ENCODE peak calls at places on chromosomes 16 and 17, in nine cellular contexts. P, T, S, V, R, L, X, C and K are unnamed samples.

GRCh38 chr16:21158208-21159110 is at the start of gene LDAF1:
- DNase-seq in P (peak; percentile 83), T (peak; percentile 93), S (peak; percentile 97), V (peak; percentile 94), R (peak; percentile 89), L (peak; percentile 60), X (peak; percentile 93), C (peak; percentile 88), K (peak; percentile 92)

GRCh38 chr16:85975421-85976100 is 76.6 kb downstream of the IRF8 start:
- DNase-seq in P (no peak), T (no peak), S (no peak), V (no peak), R (no peak), L (no peak), X (no peak), C (no peak), K (no peak)

GRCh38 chr16:87965973-87966667 is 14.9 kb downstream of the BANP start:
- DNase-seq in P (peak; percentile 67), T (no peak), S (no peak), V (no peak), R (no peak), L (no peak), X (peak; percentile 38), C (no peak), K (no peak)

GRCh38 chr17:57868007-57868774 is 18.3 kb upstream of the MRPS23 start:
- DNase-seq in P (peak; percentile 91), T (peak; percentile 84), S (peak; percentile 95), V (peak; percentile 86), R (peak; percentile 79), L (no peak), X (peak; percentile 97), C (peak; percentile 79), K (no peak)

GRCh38 chr17:76353004-76353598 is 615 bp downstream of the PRPSAP1 start:
- DNase-seq in P (no peak), T (peak; percentile 63), S (no peak), V (peak; percentile 70), R (peak; percentile 35), L (no peak), X (no peak), C (peak; percentile 33), K (no peak)

GRCh38 chr17:82531431-82531881 is 11.9 kb downstream of the FOXK2 start:
- DNase-seq in P (peak; percentile 35), T (no peak), S (no peak), V (no peak), R (no peak), L (no peak), X (peak; percentile 80), C (no peak), K (no peak)

GRCh38 chr17:77795685-77796084 is 162.8 kb upstream of the TNRC6C start:
- DNase-seq in P (no peak), T (no peak), S (no peak), V (no peak), R (no peak), L (no peak), X (no peak), C (no peak), K (no peak)

GRCh38 chr17:39609416-39610025 is 1.8 kb upstream of the NEUROD2 start:
- DNase-seq in P (no peak), T (no peak), S (no peak), V (no peak), R (no peak), L (no peak), X (no peak), C (no peak), K (no peak)

GRCh38 chr17:40539711-40540411 is 25.4 kb downstream of the CCR7 start:
- DNase-seq in P (no peak), T (no peak), S (no peak), V (no peak), R (no peak), L (no peak), X (no peak), C (no peak), K (no peak)

GRCh38 chr17:50697663-50698272 is 9.9 kb downstream of the ANKRD40 start:
- DNase-seq in P (no peak), T (no peak), S (no peak), V (no peak), R (no peak), L (no peak), X (no peak), C (no peak), K (no peak)

GRCh38 chr16:88290850-88291830 is 91.6 kb upstream of the ZNF469 start:
- DNase-seq in P (no peak), T (no peak), S (no peak), V (no peak), R (no peak), L (no peak), X (no peak), C (no peak), K (no peak)

GRCh38 chr17:69637399-69638165 is 223.1 kb downstream of the MAP2K6 start:
- DNase-seq in P (no peak), T (peak; percentile 43), S (no peak), V (no peak), R (no peak), L (no peak), X (peak; percentile 85), C (no peak), K (no peak)

GRCh38 chr17:77610980-77611641 is 347.4 kb upstream of the TNRC6C start:
- DNase-seq in P (no peak), T (no peak), S (peak; percentile 76), V (no peak), R (no peak), L (no peak), X (peak; percentile 62), C (no peak), K (no peak)

DNA sequence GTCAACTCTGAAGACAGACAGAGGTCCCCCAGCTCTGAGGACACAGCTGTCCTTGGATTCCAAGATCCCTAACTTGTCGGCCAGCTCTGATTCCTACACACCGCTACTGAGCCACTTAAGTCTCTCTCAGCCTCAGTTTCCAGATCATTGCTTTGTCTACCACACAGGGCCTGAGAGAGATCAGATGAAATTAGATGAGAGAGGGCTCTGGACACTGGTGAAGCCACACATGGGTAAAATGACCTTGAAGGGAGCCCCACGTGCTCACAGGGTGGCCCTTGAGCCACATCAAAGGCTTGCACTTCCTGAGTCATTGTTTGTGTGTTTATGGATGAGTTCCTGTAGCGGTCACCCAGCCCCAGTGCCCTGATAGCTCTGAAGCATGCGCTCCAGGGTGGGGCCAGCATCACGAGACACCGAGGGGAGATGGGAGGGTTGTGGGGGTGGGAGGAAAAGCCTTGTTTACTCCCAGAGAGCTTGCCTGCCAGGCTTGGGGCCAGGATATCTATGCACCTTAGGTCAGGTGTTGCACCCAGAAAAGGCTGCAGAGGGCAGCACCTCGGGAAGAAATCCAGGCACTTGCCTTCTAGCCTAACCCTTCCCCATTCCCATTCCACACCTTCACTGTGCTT is 32.7 kb upstream of the SLC6A2 start:
- DNase-seq in P (no peak), T (peak; percentile 50), S (no peak), V (no peak), R (peak; percentile 49), L (no peak), X (no peak), C (no peak), K (no peak)
- TF ChIP-seq CTCF in P (peak; percentile 8), T (peak; percentile 58), S (no peak), V (no peak), R (peak; percentile 73), L (peak; percentile 59), X (peak; percentile 17), C (no peak), K (no peak)

GRCh38 chr16:50068550-50068949 is 2.8 kb downstream of the HEATR3 start:
- DNase-seq in P (peak; percentile 19), T (no peak), S (no peak), V (no peak), R (no peak), L (no peak), X (peak; percentile 54), C (no peak), K (no peak)

GRCh38 chr16:50067290-50067853 is 1.6 kb downstream of the HEATR3 start:
- DNase-seq in P (peak; percentile 66), T (peak; percentile 53), S (no peak), V (peak; percentile 43), R (peak; percentile 9), L (no peak), X (peak; percentile 77), C (no peak), K (no peak)

GRCh38 chr16:50065624-50066481 is at the start of gene HEATR3:
- DNase-seq in P (peak; percentile 96), T (peak; percentile 96), S (peak; percentile 98), V (peak; percentile 95), R (peak; percentile 91), L (peak; percentile 87), X (peak; percentile 97), C (peak; percentile 96), K (peak; percentile 98)

GRCh38 chr16:50065241-50065623 is 538 bp upstream of the HEATR3 start:
- DNase-seq in P (no peak), T (no peak), S (no peak), V (no peak), R (no peak), L (no peak), X (no peak), C (no peak), K (no peak)

GRCh38 chr16:50066482-50067289 is 916 bp downstream of the HEATR3 start:
- DNase-seq in P (no peak), T (no peak), S (no peak), V (no peak), R (no peak), L (no peak), X (no peak), C (no peak), K (no peak)
- TF ChIP-seq CTCF in P (no peak), T (no peak), S (no peak), V (no peak), R (no peak), L (peak; percentile 29), X (no peak), C (no peak), K (no peak)

GRCh38 chr16:51120289-51121008 is 30.6 kb downstream of the SALL1 start:
- DNase-seq in P (no peak), T (no peak), S (no peak), V (no peak), R (no peak), L (no peak), X (no peak), C (no peak), K (no peak)

GRCh38 chr16:51121850-51122249 is 29.2 kb downstream of the SALL1 start:
- DNase-seq in P (no peak), T (peak; percentile 73), S (no peak), V (no peak), R (no peak), L (no peak), X (no peak), C (no peak), K (no peak)

GRCh38 chr16:51121009-51121347 is 30.1 kb downstream of the SALL1 start:
- DNase-seq in P (no peak), T (no peak), S (no peak), V (no peak), R (no peak), L (no peak), X (no peak), C (no peak), K (no peak)

GRCh38 chr16:51116353-51116752 is 34.7 kb downstream of the SALL1 start:
- DNase-seq in P (no peak), T (no peak), S (no peak), V (no peak), R (no peak), L (no peak), X (no peak), C (no peak), K (no peak)

GRCh38 chr16:51119576-51120288 is 31.3 kb downstream of the SALL1 start:
- DNase-seq in P (no peak), T (no peak), S (no peak), V (no peak), R (no peak), L (no peak), X (peak; percentile 76), C (no peak), K (no peak)
- TF ChIP-seq CTCF in P (no peak), T (no peak), S (no peak), V (no peak), R (no peak), L (no peak), X (no peak), C (no peak), K (no peak)

GRCh38 chr16:5215911-5216310 is 118.3 kb upstream of the EEF2KMT start:
- DNase-seq in P (no peak), T (peak; percentile 55), S (no peak), V (no peak), R (no peak), L (no peak), X (no peak), C (no peak), K (no peak)
- TF ChIP-seq CTCF in P (no peak), T (no peak), S (no peak), V (no peak), R (no peak), L (no peak), X (no peak), C (no peak), K (no peak)